ENCODE peak calls at places on chromosomes 16 and 17, in four cellular contexts. D is PC-9, S is ovary, V is HepG2. N is an unnamed sample. For H3K4me1 and H3K9me3, the result is how much of the 10 kb centered on the place peaks cover.

GRCh38 chr17:82611140-82612058 is 36.8 kb downstream of the WDR45B start:
- DNase-seq in D (no peak), S (no peak), V (no peak), N (no peak)

GRCh38 chr17:30273373-30273772 is 18.4 kb downstream of the BLMH start:
- DNase-seq in D (no peak), S (no peak), V (no peak), N (no peak)

GRCh38 chr17:16294560-16294959 is 58.7 kb downstream of the CENPV start:
- DNase-seq in D (no peak), S (no peak), V (peak), N (no peak)

GRCh38 chr16:21626659-21627277 is 25.6 kb downstream of the IGSF6 start:
- DNase-seq in D (peak), S (no peak), V (peak), N (no peak)

GRCh38 chr17:39134878-39135277 is 16.6 kb downstream of the PLXDC1 start:
- DNase-seq in D (no peak), S (no peak), V (no peak), N (no peak)

GRCh38 chr16:84502581-84502980 is 1.9 kb downstream of the MEAK7 start:
- DNase-seq in D (peak), S (no peak), V (no peak), N (no peak)

GRCh38 chr16:69193860-69194259 is 6.9 kb downstream of the SNTB2 start:
- DNase-seq in D (no peak), S (no peak), V (peak), N (no peak)

GRCh38 chr16:8697965-8698364 is 23.5 kb downstream of the ABAT start:
- DNase-seq in D (no peak), S (no peak), V (peak), N (no peak)

GRCh38 chr16:2500937-2501750 is 12.6 kb upstream of the ATP6V0C start:
- DNase-seq in D (no peak), S (peak), V (peak), N (peak)

GRCh38 chr17:10756146-10756545 is 26.3 kb upstream of the TMEM220 start:
- DNase-seq in D (no peak), S (no peak), V (no peak), N (no peak)

GRCh38 chr17:16954541-16954940 is 17.4 kb downstream of the TNFRSF13B start:
- DNase-seq in D (no peak), S (no peak), V (no peak), N (peak)

GRCh38 chr17:79792371-79792871 is 4.5 kb downstream of the CBX8 start:
- DNase-seq in D (no peak), S (peak), V (no peak), N (no peak)

GRCh38 chr17:12928736-12929135 is 89.1 kb downstream of the ELAC2 start:
- DNase-seq in D (no peak), S (no peak), V (peak), N (no peak)

GRCh38 chr16:1158456-1159324 is 5.8 kb downstream of the CACNA1H start:
- DNase-seq in D (no peak), S (peak), V (peak), N (no peak)
- H3K4me1 ChIP-seq in D (under half), S (half or more), V (half or more), N (half or more)

GRCh38 chr17:21595086-21595485 is 97.2 kb upstream of the KCNJ18 start:
- DNase-seq in D (no peak), S (no peak), V (peak), N (no peak)
- H3K9me3 ChIP-seq in D (under half), S (under half), V (under half), N (under half)

DNA sequence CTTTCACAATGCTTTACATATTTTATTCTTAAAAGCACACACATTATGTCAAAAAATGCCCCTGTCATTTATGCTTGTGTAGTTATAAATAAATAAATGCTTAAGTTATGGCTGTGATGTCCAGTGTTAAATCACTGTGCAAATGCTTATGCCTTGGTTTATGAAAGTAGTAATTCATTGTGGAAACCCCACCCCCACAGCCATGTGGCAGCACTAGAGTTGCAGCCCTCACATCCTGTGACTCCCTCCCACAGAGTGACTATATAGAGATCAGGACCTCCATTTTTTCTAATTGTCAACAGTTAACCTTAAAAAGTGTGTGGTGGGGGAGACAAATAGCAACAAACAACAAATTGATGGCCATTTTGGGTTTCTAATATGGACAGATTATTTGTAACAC is 2.4 kb downstream of the SKAP1 start:
- DNase-seq in D (no peak), S (no peak), V (no peak), N (no peak)
- H3K4me1 ChIP-seq in D (under half), S (under half), V (under half), N (under half)

DNA sequence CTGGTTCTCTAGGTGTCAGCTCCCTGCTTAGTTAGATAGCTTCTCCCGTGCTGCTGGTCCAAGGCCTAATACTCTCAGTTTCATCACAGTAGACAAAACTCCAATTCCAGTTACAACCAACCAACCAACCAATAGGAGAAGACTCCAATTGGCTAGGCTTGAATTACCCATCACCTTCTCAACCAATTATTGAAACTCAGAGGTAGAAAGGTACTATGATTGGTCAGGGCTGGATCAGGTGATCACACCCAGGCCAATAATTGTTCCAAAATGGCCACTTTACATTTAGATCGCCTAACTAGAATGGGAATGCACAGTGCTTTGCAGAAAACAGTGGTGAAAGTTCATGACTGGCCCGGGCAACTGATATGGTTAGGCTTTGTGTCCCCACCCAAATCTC is 49.5 kb upstream of the CRHR1 start:
- DNase-seq in D (no peak), S (no peak), V (no peak), N (no peak)
- H3K9me3 ChIP-seq in D (under half), S (under half), V (under half), N (under half)

DNA sequence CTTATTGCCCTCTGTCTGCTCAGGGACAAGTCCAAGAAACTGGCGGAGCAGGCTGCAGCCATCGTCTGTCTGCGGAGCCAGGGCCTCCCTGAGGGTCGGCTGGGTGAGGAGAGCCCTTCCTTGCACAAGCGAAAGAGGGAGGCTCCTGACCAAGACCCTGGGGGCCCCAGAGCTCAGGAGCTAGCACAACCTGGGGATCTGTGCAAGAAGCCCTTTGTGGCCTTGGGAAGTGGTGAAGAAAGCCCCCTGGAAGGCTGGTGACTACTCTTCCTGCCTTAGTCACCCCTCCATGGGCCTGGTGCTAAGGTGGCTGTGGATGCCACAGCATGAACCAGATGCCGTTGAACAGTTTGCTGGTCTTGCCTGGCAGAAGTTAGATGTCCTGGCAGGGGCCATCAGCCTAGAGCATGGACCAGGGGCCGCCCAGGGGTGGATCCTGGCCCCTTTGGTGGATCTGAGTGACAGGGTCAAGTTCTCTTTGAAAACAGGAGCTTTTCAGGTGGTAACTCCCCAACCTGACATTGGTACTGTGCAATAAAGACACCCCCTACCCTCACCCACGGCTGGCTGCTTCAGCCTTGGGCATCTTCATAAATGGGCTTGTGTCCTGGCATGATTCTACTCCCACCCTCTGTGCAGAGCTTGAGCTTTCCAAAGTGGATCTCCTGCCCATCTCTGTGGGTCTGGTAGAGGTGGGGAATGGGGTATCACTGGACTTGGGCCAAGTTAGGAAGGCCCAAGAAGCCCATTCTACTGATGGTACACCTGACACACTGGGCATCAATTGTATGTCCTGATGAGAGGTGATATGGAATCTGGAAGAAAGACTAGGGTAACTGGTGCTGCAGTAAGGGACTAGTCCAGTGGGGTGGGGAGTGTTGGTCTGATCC is 6.2 kb upstream of the NFATC3 start:
- DNase-seq in D (no peak), S (no peak), V (no peak), N (no peak)
- H3K4me1 ChIP-seq in D (under half), S (under half), V (half or more), N (half or more)

GRCh38 chr16:88288303-88288702 is 94.5 kb upstream of the ZNF469 start:
- DNase-seq in D (no peak), S (no peak), V (no peak), N (no peak)

GRCh38 chr16:88289001-88289400 is 93.8 kb upstream of the ZNF469 start:
- DNase-seq in D (no peak), S (no peak), V (no peak), N (no peak)

GRCh38 chr16:88290850-88291830 is 91.6 kb upstream of the ZNF469 start:
- DNase-seq in D (no peak), S (no peak), V (no peak), N (no peak)

GRCh38 chr16:88292007-88292940 is 90.5 kb upstream of the ZNF469 start:
- DNase-seq in D (no peak), S (no peak), V (no peak), N (no peak)

GRCh38 chr16:88289549-88290344 is 93.0 kb upstream of the ZNF469 start:
- DNase-seq in D (no peak), S (no peak), V (no peak), N (no peak)
- H3K9me3 ChIP-seq in D (under half), S (under half), V (under half), N (under half)

GRCh38 chr17:49783051-49783715 is 5.3 kb upstream of the KAT7 start:
- DNase-seq in D (no peak), S (no peak), V (no peak), N (peak)

GRCh38 chr17:49776864-49777263 is 11.6 kb upstream of the KAT7 start:
- DNase-seq in D (no peak), S (no peak), V (no peak), N (peak)

GRCh38 chr17:49775546-49776260 is 11.8 kb upstream of the FAM117A start:
- DNase-seq in D (no peak), S (no peak), V (peak), N (no peak)

GRCh38 chr17:49777577-49777976 is 10.9 kb upstream of the KAT7 start:
- DNase-seq in D (no peak), S (no peak), V (no peak), N (no peak)

GRCh38 chr17:49779730-49780220 is 8.7 kb upstream of the KAT7 start:
- DNase-seq in D (peak), S (no peak), V (peak), N (peak)
- H3K4me1 ChIP-seq in D (under half), S (under half), V (under half), N (under half)

GRCh38 chr17:67374329-67375053 is 2.6 kb upstream of the PITPNC1 start:
- DNase-seq in D (peak), S (peak), V (peak), N (peak)
- H3K9me3 ChIP-seq in D (under half), S (under half), V (under half), N (under half)